ENCODE peak calls at places on chromosomes 3 and 15, in six cellular contexts. O is activated CD4-positive, alpha-beta T cell treated with anti-CD3 and anti-CD28 coated beads for 36 hours; M is activated naive CD8-positive, alpha-beta T cell treated with anti-CD3 and anti-CD28 coated beads, Interleukin-2, amount 10 ng/mL, durations not matched to agents 7 days and 5 days; T is right cardiac atrium; B is upper lobe of right lung; V is activated T-cell treated with anti-CD3 and anti-CD28 coated beads, Interleukin-2, amount 50 U/mL, for 4 hours. N is an unnamed sample.

GRCh38 chr3:127546970-127547733 is 43.4 kb downstream of the TPRA1 start:
- ATAC-seq in B (peak; percentile 0), M (no peak), T (peak; percentile 52), V (peak; percentile 18), O (no peak), N (no peak)

GRCh38 chr3:21056293-21056692 is 694.7 kb downstream of the ZNF385D start:
- ATAC-seq in M (no peak), O (no peak), B (no peak), T (no peak), V (no peak), N (no peak)

GRCh38 chr3:3476669-3477068 is 297.2 kb upstream of the CRBN start:
- ATAC-seq in V (no peak), M (no peak), B (no peak), T (no peak), O (no peak), N (no peak)

GRCh38 chr3:45841380-45841700 is 579 bp downstream of the LZTFL1 start:
- ATAC-seq in B (peak; percentile 44), T (peak; percentile 29), O (peak; percentile 43), M (peak; percentile 48), V (peak; percentile 53), N (peak; percentile 42)

GRCh38 chr3:178127221-178127620 is 409.0 kb upstream of the KCNMB2 start:
- ATAC-seq in T (no peak), O (no peak), V (no peak), B (no peak), M (no peak), N (no peak)

GRCh38 chr15:75966073-75966472 is 46.2 kb downstream of the NRG4 start:
- ATAC-seq in V (no peak), O (no peak), M (no peak), B (no peak), T (no peak), N (no peak)

GRCh38 chr3:35849963-35850362 is 210.6 kb downstream of the ARPP21 start:
- ATAC-seq in M (no peak), T (no peak), O (no peak), V (no peak), B (no peak), N (no peak)

GRCh38 chr3:32321095-32321835 is 70.4 kb upstream of the CMTM7 start:
- ATAC-seq in M (no peak), O (no peak), B (no peak), V (no peak), T (peak; percentile 79), N (no peak)

GRCh38 chr3:171649282-171649681 is 161.0 kb downstream of the PLD1 start:
- ATAC-seq in O (no peak), M (no peak), T (peak; percentile 22), B (no peak), V (no peak), N (no peak)

N was measured in activated T-helper 17 cell treated with anti-CD3 and anti-CD28 coated beads, Interleukin-2, amount 50 U/mL, for 72 hours.